ENCODE peak calls at places on chromosomes 5 and 9, in eight cellular contexts. One of them, this sample, is unnamed.

GRCh38 chr5:142486581-142486980 is 161.8 kb upstream of the SPRY4 start:
- DNase-seq in foreskin fibroblast: peak; percentile 64
- DNase-seq in fibroblast of mammary gland: peak; percentile 72
- DNase-seq in activated CD8-positive, alpha-beta T cell treated with anti-CD3 and anti-CD28 coated beads for 36 hours: no peak
- DNase-seq in astrocyte of the spinal cord: no peak
- DNase-seq in BE2C: no peak
- DNase-seq in AG10803: peak; percentile 47
- DNase-seq in AG09319: peak; percentile 36
- DNase-seq in this sample: no peak

GRCh38 chr5:103216137-103216536 is 42.4 kb upstream of the MACIR start:
- DNase-seq in foreskin fibroblast: no peak
- DNase-seq in fibroblast of mammary gland: no peak
- DNase-seq in activated CD8-positive, alpha-beta T cell treated with anti-CD3 and anti-CD28 coated beads for 36 hours: no peak
- DNase-seq in astrocyte of the spinal cord: no peak
- DNase-seq in BE2C: no peak
- DNase-seq in AG10803: no peak
- DNase-seq in AG09319: no peak
- DNase-seq in this sample: no peak

GRCh38 chr5:133524597-133524996 is 87.7 kb downstream of the FSTL4 start:
- DNase-seq in foreskin fibroblast: no peak
- DNase-seq in fibroblast of mammary gland: no peak
- DNase-seq in activated CD8-positive, alpha-beta T cell treated with anti-CD3 and anti-CD28 coated beads for 36 hours: no peak
- DNase-seq in astrocyte of the spinal cord: no peak
- DNase-seq in BE2C: no peak
- DNase-seq in AG10803: no peak
- DNase-seq in AG09319: no peak
- DNase-seq in this sample: no peak

GRCh38 chr5:153005711-153006110 is 484.8 kb upstream of the GRIA1 start:
- DNase-seq in foreskin fibroblast: no peak
- DNase-seq in fibroblast of mammary gland: no peak
- DNase-seq in activated CD8-positive, alpha-beta T cell treated with anti-CD3 and anti-CD28 coated beads for 36 hours: no peak
- DNase-seq in astrocyte of the spinal cord: no peak
- DNase-seq in BE2C: no peak
- DNase-seq in AG10803: no peak
- DNase-seq in AG09319: no peak
- DNase-seq in this sample: no peak

GRCh38 chr9:94586814-94587213 is 6.8 kb downstream of the FBP2 start:
- DNase-seq in foreskin fibroblast: peak; percentile 9
- DNase-seq in fibroblast of mammary gland: peak; percentile 35
- DNase-seq in activated CD8-positive, alpha-beta T cell treated with anti-CD3 and anti-CD28 coated beads for 36 hours: peak; percentile 9
- DNase-seq in astrocyte of the spinal cord: peak; percentile 15
- DNase-seq in BE2C: no peak
- DNase-seq in AG10803: no peak
- DNase-seq in AG09319: no peak
- DNase-seq in this sample: no peak

GRCh38 chr9:119758241-119758640 is 389.0 kb upstream of the BRINP1 start:
- DNase-seq in foreskin fibroblast: no peak
- DNase-seq in fibroblast of mammary gland: no peak
- DNase-seq in activated CD8-positive, alpha-beta T cell treated with anti-CD3 and anti-CD28 coated beads for 36 hours: no peak
- DNase-seq in astrocyte of the spinal cord: no peak
- DNase-seq in BE2C: no peak
- DNase-seq in AG10803: no peak
- DNase-seq in AG09319: no peak
- DNase-seq in this sample: no peak

GRCh38 chr5:151612689-151613427 is 21.7 kb upstream of the FAT2 start:
- DNase-seq in foreskin fibroblast: no peak
- DNase-seq in fibroblast of mammary gland: no peak
- DNase-seq in activated CD8-positive, alpha-beta T cell treated with anti-CD3 and anti-CD28 coated beads for 36 hours: peak; percentile 77
- DNase-seq in astrocyte of the spinal cord: no peak
- DNase-seq in BE2C: no peak
- DNase-seq in AG10803: no peak
- DNase-seq in AG09319: no peak
- DNase-seq in this sample: no peak

GRCh38 chr5:133993152-133993548 is 11.6 kb downstream of the VDAC1 start:
- DNase-seq in foreskin fibroblast: peak; percentile 53
- DNase-seq in fibroblast of mammary gland: peak; percentile 78
- DNase-seq in activated CD8-positive, alpha-beta T cell treated with anti-CD3 and anti-CD28 coated beads for 36 hours: no peak
- DNase-seq in astrocyte of the spinal cord: peak; percentile 66
- DNase-seq in BE2C: no peak
- DNase-seq in AG10803: peak; percentile 65
- DNase-seq in AG09319: no peak
- DNase-seq in this sample: no peak

GRCh38 chr5:144183254-144183889 is 12.7 kb downstream of the KCTD16 start:
- DNase-seq in foreskin fibroblast: peak; percentile 40
- DNase-seq in fibroblast of mammary gland: peak; percentile 75
- DNase-seq in activated CD8-positive, alpha-beta T cell treated with anti-CD3 and anti-CD28 coated beads for 36 hours: no peak
- DNase-seq in astrocyte of the spinal cord: peak; percentile 65
- DNase-seq in BE2C: no peak
- DNase-seq in AG10803: peak; percentile 55
- DNase-seq in AG09319: no peak
- DNase-seq in this sample: no peak

GRCh38 chr9:113640418-113640817 is 176.9 kb downstream of the RGS3 start:
- DNase-seq in foreskin fibroblast: no peak
- DNase-seq in fibroblast of mammary gland: no peak
- DNase-seq in activated CD8-positive, alpha-beta T cell treated with anti-CD3 and anti-CD28 coated beads for 36 hours: no peak
- DNase-seq in astrocyte of the spinal cord: no peak
- DNase-seq in BE2C: no peak
- DNase-seq in AG10803: no peak
- DNase-seq in AG09319: no peak
- DNase-seq in this sample: no peak

GRCh38 chr5:75320341-75320740 is 16.7 kb upstream of the HMGCR start:
- DNase-seq in foreskin fibroblast: no peak
- DNase-seq in fibroblast of mammary gland: peak; percentile 24
- DNase-seq in activated CD8-positive, alpha-beta T cell treated with anti-CD3 and anti-CD28 coated beads for 36 hours: no peak
- DNase-seq in astrocyte of the spinal cord: peak; percentile 14
- DNase-seq in BE2C: no peak
- DNase-seq in AG10803: no peak
- DNase-seq in AG09319: no peak
- DNase-seq in this sample: no peak

GRCh38 chr5:149799119-149799623 is 69.1 kb downstream of the PPARGC1B start:
- DNase-seq in foreskin fibroblast: peak; percentile 84
- DNase-seq in fibroblast of mammary gland: peak; percentile 96
- DNase-seq in activated CD8-positive, alpha-beta T cell treated with anti-CD3 and anti-CD28 coated beads for 36 hours: no peak
- DNase-seq in astrocyte of the spinal cord: peak; percentile 78
- DNase-seq in BE2C: peak; percentile 71
- DNase-seq in AG10803: peak; percentile 88
- DNase-seq in AG09319: peak; percentile 19
- DNase-seq in this sample: peak; percentile 22

GRCh38 chr5:111246459-111246858 is 22.3 kb downstream of the CAMK4 start:
- DNase-seq in foreskin fibroblast: no peak
- DNase-seq in fibroblast of mammary gland: no peak
- DNase-seq in activated CD8-positive, alpha-beta T cell treated with anti-CD3 and anti-CD28 coated beads for 36 hours: no peak
- DNase-seq in astrocyte of the spinal cord: no peak
- DNase-seq in BE2C: no peak
- DNase-seq in AG10803: no peak
- DNase-seq in AG09319: no peak
- DNase-seq in this sample: no peak

GRCh38 chr5:42514759-42515158 is 91.5 kb downstream of the GHR start:
- DNase-seq in foreskin fibroblast: no peak
- DNase-seq in fibroblast of mammary gland: no peak
- DNase-seq in activated CD8-positive, alpha-beta T cell treated with anti-CD3 and anti-CD28 coated beads for 36 hours: peak; percentile 5
- DNase-seq in astrocyte of the spinal cord: no peak
- DNase-seq in BE2C: no peak
- DNase-seq in AG10803: no peak
- DNase-seq in AG09319: no peak
- DNase-seq in this sample: no peak
- TF ChIP-seq CTCF in foreskin fibroblast: no peak
- TF ChIP-seq CTCF in fibroblast of mammary gland: no peak
- TF ChIP-seq CTCF in activated CD8-positive, alpha-beta T cell treated with anti-CD3 and anti-CD28 coated beads for 36 hours: no peak
- TF ChIP-seq CTCF in astrocyte of the spinal cord: no peak
- TF ChIP-seq CTCF in BE2C: no peak
- TF ChIP-seq CTCF in AG10803: no peak
- TF ChIP-seq CTCF in AG09319: no peak
- TF ChIP-seq CTCF in this sample: no peak

GRCh38 chr9:107239474-107239873 is 43.6 kb upstream of the RAD23B start:
- DNase-seq in foreskin fibroblast: peak; percentile 43
- DNase-seq in fibroblast of mammary gland: peak; percentile 65
- DNase-seq in activated CD8-positive, alpha-beta T cell treated with anti-CD3 and anti-CD28 coated beads for 36 hours: no peak
- DNase-seq in astrocyte of the spinal cord: no peak
- DNase-seq in BE2C: no peak
- DNase-seq in AG10803: no peak
- DNase-seq in AG09319: no peak
- DNase-seq in this sample: no peak
- TF ChIP-seq CTCF in foreskin fibroblast: peak; percentile 39
- TF ChIP-seq CTCF in fibroblast of mammary gland: peak; percentile 37
- TF ChIP-seq CTCF in activated CD8-positive, alpha-beta T cell treated with anti-CD3 and anti-CD28 coated beads for 36 hours: no peak
- TF ChIP-seq CTCF in astrocyte of the spinal cord: peak; percentile 27
- TF ChIP-seq CTCF in BE2C: peak; percentile 24
- TF ChIP-seq CTCF in AG10803: peak; percentile 35
- TF ChIP-seq CTCF in AG09319: peak; percentile 32
- TF ChIP-seq CTCF in this sample: peak; percentile 42

DNA sequence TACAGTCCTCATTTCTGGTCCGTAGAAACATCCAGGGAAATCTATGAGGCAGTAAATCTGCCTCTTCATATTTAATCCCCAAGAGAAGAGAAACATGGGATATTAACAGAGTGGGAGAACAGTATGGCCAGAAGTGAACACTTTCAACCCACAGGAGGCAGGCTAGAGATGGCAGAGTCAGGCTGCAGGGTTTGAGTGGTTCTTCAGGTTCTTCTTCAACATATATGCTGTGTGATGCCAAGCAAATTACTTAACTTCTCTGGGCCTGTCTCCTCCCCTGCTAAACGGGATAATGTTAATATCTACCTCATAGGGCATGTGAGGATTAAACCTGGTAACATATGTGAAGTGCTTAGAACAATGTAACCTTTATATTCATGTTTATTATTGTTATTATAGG is 321.8 kb downstream of the PSAT1 start:
- DNase-seq in foreskin fibroblast: no peak
- DNase-seq in fibroblast of mammary gland: no peak
- DNase-seq in activated CD8-positive, alpha-beta T cell treated with anti-CD3 and anti-CD28 coated beads for 36 hours: no peak
- DNase-seq in astrocyte of the spinal cord: no peak
- DNase-seq in BE2C: no peak
- DNase-seq in AG10803: no peak
- DNase-seq in AG09319: no peak
- DNase-seq in this sample: no peak
- TF ChIP-seq CTCF in foreskin fibroblast: no peak
- TF ChIP-seq CTCF in fibroblast of mammary gland: no peak
- TF ChIP-seq CTCF in activated CD8-positive, alpha-beta T cell treated with anti-CD3 and anti-CD28 coated beads for 36 hours: no peak
- TF ChIP-seq CTCF in astrocyte of the spinal cord: no peak
- TF ChIP-seq CTCF in BE2C: peak; percentile 21
- TF ChIP-seq CTCF in AG10803: no peak
- TF ChIP-seq CTCF in AG09319: no peak
- TF ChIP-seq CTCF in this sample: no peak

DNA sequence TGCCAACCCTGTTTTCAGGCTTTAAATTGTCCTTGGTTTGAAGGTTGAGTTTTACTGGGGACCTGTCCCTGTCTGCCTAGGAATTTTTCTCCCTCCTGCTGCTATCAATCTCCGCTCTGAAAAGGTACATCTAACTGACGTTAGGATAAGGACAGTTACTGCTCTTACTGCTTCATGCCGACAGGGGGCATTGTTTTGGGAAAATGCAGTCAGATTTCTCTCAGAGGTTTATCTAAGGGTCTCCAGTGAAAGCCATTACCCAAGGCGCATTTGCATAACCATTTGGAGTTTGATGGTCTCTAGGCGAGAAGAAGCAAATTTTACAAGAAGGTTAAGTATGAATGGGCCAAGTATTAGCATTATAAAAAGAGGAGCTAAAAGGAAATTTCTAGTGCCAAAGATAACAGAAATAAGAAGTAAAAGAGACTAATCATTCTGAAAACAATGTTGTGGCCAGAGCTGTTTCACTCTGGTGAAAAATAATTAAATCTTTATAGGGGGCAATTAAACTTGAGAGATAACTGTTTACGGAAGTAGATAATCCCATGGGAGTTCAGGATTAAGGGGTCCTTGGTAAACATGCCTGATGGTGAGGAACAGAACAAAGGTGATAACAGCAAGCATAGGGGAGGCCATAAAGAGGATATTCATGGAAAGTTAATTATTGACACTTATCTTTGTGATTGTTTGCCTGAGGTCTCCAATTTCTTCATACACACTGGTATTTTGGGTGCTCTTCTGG is 605.0 kb downstream of the MTRR start:
- DNase-seq in foreskin fibroblast: no peak
- DNase-seq in fibroblast of mammary gland: no peak
- DNase-seq in activated CD8-positive, alpha-beta T cell treated with anti-CD3 and anti-CD28 coated beads for 36 hours: no peak
- DNase-seq in astrocyte of the spinal cord: no peak
- DNase-seq in BE2C: no peak
- DNase-seq in AG10803: no peak
- DNase-seq in AG09319: no peak
- DNase-seq in this sample: no peak
- TF ChIP-seq CTCF in foreskin fibroblast: peak; percentile 13
- TF ChIP-seq CTCF in fibroblast of mammary gland: peak; percentile 6
- TF ChIP-seq CTCF in activated CD8-positive, alpha-beta T cell treated with anti-CD3 and anti-CD28 coated beads for 36 hours: no peak
- TF ChIP-seq CTCF in astrocyte of the spinal cord: no peak
- TF ChIP-seq CTCF in BE2C: peak; percentile 45
- TF ChIP-seq CTCF in AG10803: peak; percentile 18
- TF ChIP-seq CTCF in AG09319: peak; percentile 1
- TF ChIP-seq CTCF in this sample: no peak

GRCh38 chr9:23254404-23255184 is 571.4 kb downstream of the ELAVL2 start:
- DNase-seq in foreskin fibroblast: no peak
- DNase-seq in fibroblast of mammary gland: no peak
- DNase-seq in activated CD8-positive, alpha-beta T cell treated with anti-CD3 and anti-CD28 coated beads for 36 hours: no peak
- DNase-seq in astrocyte of the spinal cord: no peak
- DNase-seq in BE2C: no peak
- DNase-seq in AG10803: no peak
- DNase-seq in AG09319: no peak
- DNase-seq in this sample: no peak
- TF ChIP-seq CTCF in foreskin fibroblast: no peak
- TF ChIP-seq CTCF in fibroblast of mammary gland: no peak
- TF ChIP-seq CTCF in activated CD8-positive, alpha-beta T cell treated with anti-CD3 and anti-CD28 coated beads for 36 hours: no peak
- TF ChIP-seq CTCF in astrocyte of the spinal cord: no peak
- TF ChIP-seq CTCF in BE2C: no peak
- TF ChIP-seq CTCF in AG10803: no peak
- TF ChIP-seq CTCF in AG09319: no peak
- TF ChIP-seq CTCF in this sample: no peak

GRCh38 chr9:134135343-134136116 is at the start of gene WDR5:
- DNase-seq in foreskin fibroblast: peak; percentile 87
- DNase-seq in fibroblast of mammary gland: peak; percentile 86
- DNase-seq in activated CD8-positive, alpha-beta T cell treated with anti-CD3 and anti-CD28 coated beads for 36 hours: peak; percentile 91
- DNase-seq in astrocyte of the spinal cord: peak; percentile 86
- DNase-seq in BE2C: peak; percentile 95
- DNase-seq in AG10803: peak; percentile 84
- DNase-seq in AG09319: peak; percentile 62
- DNase-seq in this sample: peak; percentile 74
- TF ChIP-seq CTCF in foreskin fibroblast: no peak
- TF ChIP-seq CTCF in fibroblast of mammary gland: no peak
- TF ChIP-seq CTCF in activated CD8-positive, alpha-beta T cell treated with anti-CD3 and anti-CD28 coated beads for 36 hours: no peak
- TF ChIP-seq CTCF in astrocyte of the spinal cord: peak; percentile 6
- TF ChIP-seq CTCF in BE2C: peak; percentile 30
- TF ChIP-seq CTCF in AG10803: peak; percentile 11
- TF ChIP-seq CTCF in AG09319: peak; percentile 28
- TF ChIP-seq CTCF in this sample: peak; percentile 23

DNA sequence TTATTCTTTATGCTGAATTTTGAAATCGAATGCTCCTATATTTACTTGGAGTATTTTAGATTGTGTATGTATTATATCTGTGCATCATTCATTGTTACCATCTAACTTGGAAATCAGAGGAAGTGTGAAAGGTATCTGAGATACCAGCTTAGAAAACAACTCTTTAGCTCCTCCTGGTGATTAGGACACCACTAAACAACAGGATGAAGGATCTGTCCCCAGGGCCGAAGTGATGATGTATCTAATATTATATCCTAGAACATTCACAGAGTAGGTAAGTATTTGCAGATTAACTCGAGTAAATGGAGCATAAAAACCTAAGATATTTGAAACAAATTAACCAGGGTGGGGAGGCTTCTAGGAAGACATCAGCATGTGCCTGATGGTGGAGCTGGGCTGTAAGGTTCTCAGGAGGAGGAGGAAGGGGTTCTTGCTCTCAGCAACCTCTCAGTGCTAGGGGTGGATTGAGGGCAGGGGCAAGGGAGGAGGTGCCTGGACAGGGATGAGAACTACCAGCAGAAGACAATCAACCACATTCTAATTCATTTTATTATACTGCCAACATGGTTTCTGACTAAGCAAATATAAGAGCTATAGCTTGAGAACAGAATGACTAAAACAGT is 2.6 kb upstream of the NFIL3 start:
- DNase-seq in foreskin fibroblast: peak; percentile 51
- DNase-seq in fibroblast of mammary gland: peak; percentile 82
- DNase-seq in activated CD8-positive, alpha-beta T cell treated with anti-CD3 and anti-CD28 coated beads for 36 hours: no peak
- DNase-seq in astrocyte of the spinal cord: peak; percentile 60
- DNase-seq in BE2C: no peak
- DNase-seq in AG10803: peak; percentile 54
- DNase-seq in AG09319: no peak
- DNase-seq in this sample: no peak
- TF ChIP-seq CTCF in foreskin fibroblast: peak; percentile 52
- TF ChIP-seq CTCF in fibroblast of mammary gland: peak; percentile 45
- TF ChIP-seq CTCF in activated CD8-positive, alpha-beta T cell treated with anti-CD3 and anti-CD28 coated beads for 36 hours: peak; percentile 62
- TF ChIP-seq CTCF in astrocyte of the spinal cord: peak; percentile 50
- TF ChIP-seq CTCF in BE2C: peak; percentile 64
- TF ChIP-seq CTCF in AG10803: peak; percentile 69
- TF ChIP-seq CTCF in AG09319: peak; percentile 55
- TF ChIP-seq CTCF in this sample: peak; percentile 65

This sample was measured in astrocyte of the cerebellum.